ENCODE peak calls at places on chromosomes 6 and 20, in nine cellular contexts. I is NCI-H2029 treated with DMSO at 0.1 percent for 48 hours; Z is endothelial cell of umbilical vein; K is activated naive CD4-positive, alpha-beta T cell; Q is cardiac fibroblast; D is prostate gland; G is stimulated activated naive B cell treated with anti-CD40 and anti-IgM and Interleukin-4, amounts not matched to agents 10 μg/mL and 1 μg/mL and 100 μg/mL, for 72 hours; R is glutamatergic neuron; C is heart left ventricle. F is an unnamed sample.

GRCh38 chr6:127146935-127147334 is 28.5 kb downstream of the RSPO3 start:
- DNase-seq in C (no peak), I (no peak), Z (peak), K (no peak), G (no peak), D (no peak), R (no peak), Q (peak), F (no peak)

GRCh38 chr6:94736231-94736630 is 841.1 kb upstream of the MANEA start:
- DNase-seq in G (no peak), Z (no peak), D (no peak), K (no peak), C (no peak), I (no peak), Q (no peak), R (no peak), F (no peak)

GRCh38 chr6:52640916-52641315 is 30.0 kb upstream of the TMEM14A start:
- DNase-seq in G (no peak), D (no peak), I (no peak), Z (no peak), Q (no peak), R (no peak), K (no peak), C (no peak), F (no peak)

GRCh38 chr20:14775778-14776177 is 438.4 kb upstream of the FLRT3 start:
- DNase-seq in G (no peak), Z (peak), I (no peak), R (no peak), D (peak), Q (peak), K (no peak), C (no peak), F (no peak)

GRCh38 chr20:23048283-23049200 is 930 bp downstream of the THBD start:
- DNase-seq in G (peak), C (peak), R (peak), D (peak), Q (peak), I (no peak), Z (peak), K (no peak), F (peak)

GRCh38 chr20:37516697-37517370 is 4.2 kb upstream of the NNAT start:
- DNase-seq in K (no peak), R (peak), D (no peak), I (peak), Z (no peak), G (no peak), C (no peak), Q (peak), F (no peak)

GRCh38 chr6:96926425-96926824 is 1.9 kb downstream of the KLHL32 start:
- DNase-seq in G (no peak), Q (no peak), C (no peak), D (no peak), I (no peak), Z (no peak), K (no peak), R (no peak), F (no peak)

GRCh38 chr6:52697903-52698302 is 27.0 kb downstream of the TMEM14A start:
- DNase-seq in D (no peak), R (no peak), G (no peak), I (no peak), Z (peak), Q (peak), C (no peak), K (no peak), F (no peak)

GRCh38 chr6:143140767-143141166 is 80.1 kb downstream of the AIG1 start:
- DNase-seq in R (no peak), I (no peak), G (no peak), K (no peak), Z (no peak), Q (no peak), C (peak), D (no peak), F (no peak)

GRCh38 chr20:44040202-44040915 is 125.7 kb downstream of the TOX2 start:
- DNase-seq in C (no peak), Q (no peak), K (no peak), G (no peak), Z (no peak), I (no peak), D (no peak), R (no peak), F (peak)

GRCh38 chr6:36373368-36374009 is 14.0 kb downstream of the ETV7 start:
- DNase-seq in C (no peak), Z (no peak), K (no peak), I (no peak), Q (no peak), R (peak), D (no peak), G (no peak), F (no peak)

F was measured in right atrium auricular region.